ENCODE peak calls at places on chromosomes 2 and 18, in four cellular contexts. Y, Z, L and P are unnamed samples.

GRCh38 chr18:76837071-76837470 is 14.7 kb downstream of the ZNF236 start:
- DNase-seq in Y (no peak), L (no peak), Z (no peak), P (no peak)

GRCh38 chr2:45264227-45265225 is 255.3 kb upstream of the SIX2 start:
- DNase-seq in Z (no peak), L (no peak), Y (no peak), P (no peak)

GRCh38 chr2:58271826-58272225 is 30.7 kb upstream of the FANCL start:
- DNase-seq in Y (no peak), Z (no peak), L (no peak), P (no peak)

GRCh38 chr18:72544092-72544886 is at the start of gene CBLN2:
- DNase-seq in L (no peak), Y (peak), Z (peak), P (peak)

GRCh38 chr2:191043438-191043837 is 29.5 kb upstream of the STAT1 start:
- DNase-seq in L (no peak), Z (no peak), Y (no peak), P (no peak)

GRCh38 chr2:195830968-195831810 is 174.2 kb downstream of the SLC39A10 start:
- DNase-seq in Y (peak), L (no peak), Z (no peak), P (no peak)

GRCh38 chr18:55353806-55354205 is 234.2 kb downstream of the TCF4 start:
- DNase-seq in Z (no peak), Y (no peak), L (no peak), P (no peak)

GRCh38 chr2:84964406-84965191 is 6.4 kb upstream of the KCMF1 start:
- DNase-seq in Z (no peak), L (no peak), Y (no peak), P (no peak)

GRCh38 chr2:64819774-64820688 is 166.3 kb upstream of the SERTAD2 start:
- DNase-seq in Z (peak), Y (no peak), L (no peak), P (no peak)

GRCh38 chr2:199977984-199978415 is 22.6 kb downstream of the MAIP1 start:
- DNase-seq in L (no peak), Z (peak), Y (peak), P (no peak)

GRCh38 chr2:134926231-134926931 is 7.8 kb downstream of the CCNT2 start:
- DNase-seq in L (no peak), Z (no peak), Y (peak), P (no peak)

GRCh38 chr2:38375711-38376345 is 1.2 kb downstream of the ATL2 start:
- DNase-seq in Z (no peak), Y (no peak), L (peak), P (peak)

GRCh38 chr2:219571311-219572236 is at the start of gene OBSL1:
- DNase-seq in Z (peak), L (peak), Y (peak), P (peak)

GRCh38 chr2:181891966-181892794 is 650 bp downstream of the ITPRID2 start:
- DNase-seq in Y (peak), L (peak), Z (peak), P (peak)

GRCh38 chr2:137705296-137705695 is 259.0 kb upstream of the HNMT start:
- DNase-seq in L (no peak), Y (no peak), Z (no peak), P (no peak)

GRCh38 chr2:109352898-109353689 is 224.1 kb downstream of the SH3RF3 start:
- DNase-seq in L (no peak), Z (no peak), Y (no peak), P (no peak)

GRCh38 chr2:171923206-171923605 is 945 bp downstream of the HAT1 start:
- DNase-seq in Z (no peak), L (peak), Y (peak), P (peak)

GRCh38 chr2:140316345-140316744 is 1536.2 kb upstream of the NXPH2 start:
- DNase-seq in Z (no peak), L (no peak), Y (no peak), P (no peak)

GRCh38 chr2:54797307-54797706 is 73.8 kb downstream of the EML6 start:
- DNase-seq in Y (no peak), L (no peak), Z (no peak), P (no peak)

GRCh38 chr2:38176619-38177021 is 100.7 kb upstream of the CYP1B1 start:
- DNase-seq in Z (no peak), Y (no peak), L (no peak), P (no peak)

GRCh38 chr2:225735844-225736243 is 336.3 kb downstream of the NYAP2 start:
- DNase-seq in L (no peak), Y (peak), Z (no peak), P (no peak)

GRCh38 chr18:58202406-58202730 is 158.3 kb downstream of the NEDD4L start:
- DNase-seq in Y (peak), Z (peak), L (no peak), P (no peak)

GRCh38 chr2:154375625-154376020 is 322.9 kb upstream of the KCNJ3 start:
- DNase-seq in Z (no peak), Y (peak), L (no peak), P (no peak)

GRCh38 chr2:74548919-74549684 is 4.6 kb downstream of the LOXL3 start:
- DNase-seq in Y (peak), L (peak), Z (peak), P (peak)

GRCh38 chr2:120316071-120316470 is 29.9 kb upstream of the INHBB start:
- DNase-seq in Y (no peak), L (no peak), Z (no peak), P (no peak)

GRCh38 chr2:226077031-226077430 is 677.5 kb downstream of the NYAP2 start:
- DNase-seq in Z (no peak), Y (no peak), L (no peak), P (no peak)

GRCh38 chr2:188845692-188846091 is 128.5 kb upstream of the COL3A1 start:
- DNase-seq in Z (no peak), L (no peak), Y (no peak), P (no peak)

GRCh38 chr18:25737710-25738251 is 352.6 kb downstream of the SS18 start:
- DNase-seq in Z (no peak), Y (peak), L (no peak), P (no peak)

GRCh38 chr2:168530980-168531379 is 74.9 kb downstream of the CERS6 start:
- DNase-seq in L (no peak), Z (no peak), Y (no peak), P (no peak)

GRCh38 chr18:68438983-68439382 is 275.9 kb downstream of the TMX3 start:
- DNase-seq in Y (no peak), Z (no peak), L (no peak), P (no peak)

GRCh38 chr18:66872277-66872676 is 268.4 kb upstream of the CDH19 start:
- DNase-seq in Y (peak), L (no peak), Z (no peak), P (no peak)

GRCh38 chr18:77207540-77207939 is 42.1 kb upstream of the GALR1 start:
- DNase-seq in Y (peak), Z (peak), L (peak), P (peak)

DNA sequence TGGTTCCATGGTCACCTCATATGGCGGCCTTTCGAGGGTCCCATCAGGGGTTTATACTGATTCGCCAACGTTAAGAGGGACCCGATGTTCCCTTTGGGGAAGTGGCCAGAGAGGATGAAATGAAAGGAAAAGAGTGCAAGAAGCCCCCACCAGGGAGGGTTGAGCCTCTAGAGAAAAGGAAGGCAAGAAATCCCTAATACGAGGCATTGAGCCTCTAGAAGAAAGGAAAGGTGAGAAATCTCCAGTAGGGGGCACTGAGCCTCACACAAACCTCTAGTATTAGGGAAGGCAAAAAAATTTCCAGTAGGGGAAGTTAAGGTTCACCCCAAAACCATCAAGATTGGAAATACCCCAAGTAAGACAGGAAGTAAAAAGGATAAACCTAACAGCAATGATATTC is 9.8 kb upstream of the SAP130 start:
- DNase-seq in Y (no peak), Z (no peak), L (no peak), P (no peak)
- TF ChIP-seq CTCF in Y (peak), Z (no peak), L (no peak), P (no peak)

GRCh38 chr2:23789012-23789411 is 137.9 kb downstream of the ATAD2B start:
- DNase-seq in Z (no peak), Y (peak), L (no peak), P (no peak)

GRCh38 chr2:23788100-23788499 is 138.8 kb downstream of the ATAD2B start:
- DNase-seq in Y (no peak), L (no peak), Z (no peak), P (no peak)

GRCh38 chr2:23794234-23794633 is 132.7 kb downstream of the ATAD2B start:
- DNase-seq in Z (no peak), L (no peak), Y (no peak), P (no peak)

GRCh38 chr2:23791030-23791429 is 135.9 kb downstream of the ATAD2B start:
- DNase-seq in L (no peak), Z (no peak), Y (peak), P (no peak)
- H3K27ac ChIP-seq in L (no peak), Z (no peak), Y (peak), P (no peak)

GRCh38 chr2:214587442-214587841 is 176.6 kb downstream of the VWC2L start:
- DNase-seq in Z (no peak), Y (peak), L (no peak), P (no peak)

GRCh38 chr2:214593723-214594122 is 182.9 kb downstream of the VWC2L start:
- DNase-seq in Z (no peak), Y (peak), L (no peak), P (no peak)

GRCh38 chr2:214591359-214591758 is 180.5 kb downstream of the VWC2L start:
- DNase-seq in Z (no peak), L (no peak), Y (no peak), P (no peak)
- TF ChIP-seq CTCF in Z (no peak), L (no peak), Y (peak), P (no peak)

GRCh38 chr2:68686178-68686577 is 42.8 kb downstream of the PROKR1 start:
- DNase-seq in Z (no peak), L (no peak), Y (no peak), P (no peak)
- H3K27ac ChIP-seq in Z (no peak), L (no peak), Y (no peak), P (no peak)